ENCODE peak calls at places on chromosomes 16 and 17, in five cellular contexts. U is HT-29; P is posterior cingulate gyrus; Y is stimulated activated CD4-positive, alpha-beta T cell treated with anti-CD3 and anti-CD28 coated beads, Interleukin-2, amount 100 ng/mL, for 24 hours; T is breast epithelium. N is an unnamed sample.

GRCh38 chr16:82582971-82583370 is 43.8 kb upstream of the CDH13 start:
- DNase-seq in U (no peak), P (no peak), Y (no peak), T (no peak), N (no peak)

GRCh38 chr16:73483076-73483791 is 435.3 kb upstream of the ZFHX3 start:
- DNase-seq in U (no peak), P (no peak), Y (no peak), T (no peak), N (no peak)

GRCh38 chr16:69348222-69348621 is 3.4 kb downstream of the TMED6 start:
- DNase-seq in U (no peak), P (no peak), Y (no peak), T (no peak), N (no peak)

GRCh38 chr16:405548-406506 is 4.1 kb downstream of the DECR2 start:
- DNase-seq in U (no peak), P (no peak), Y (no peak), T (no peak), N (no peak)

GRCh38 chr16:77788196-77789084 is at the start of gene VAT1L:
- DNase-seq in U (no peak), P (peak), Y (peak), T (no peak), N (no peak)

GRCh38 chr16:56013962-56014552 is 138.9 kb upstream of the CES5A start:
- DNase-seq in U (peak), P (no peak), Y (peak), T (no peak), N (peak)

GRCh38 chr16:10876799-10877341 is at the start of gene CIITA:
- DNase-seq in U (peak), P (peak), Y (peak), T (peak), N (peak)

GRCh38 chr17:80252871-80253270 is 7.8 kb upstream of the RNF213 start:
- DNase-seq in U (peak), P (no peak), Y (peak), T (peak), N (peak)

GRCh38 chr17:16491131-16491702 is 776 bp downstream of the LRRC75A start:
- DNase-seq in U (no peak), P (peak), Y (peak), T (no peak), N (no peak)

GRCh38 chr16:89430436-89431157 is 59.8 kb downstream of the ANKRD11 start:
- DNase-seq in U (no peak), P (no peak), Y (no peak), T (no peak), N (no peak)

GRCh38 chr16:67196881-67197280 is 2.0 kb upstream of the ELMO3 start:
- DNase-seq in U (no peak), P (no peak), Y (no peak), T (no peak), N (no peak)

N was measured in activated T-helper 2 cell treated with anti-CD3 and anti-CD28 coated beads, Interferon-gamma antibody, Interleukin-2, Interleukin-4, amounts not matched to agents 10 μg/mL and 5 μg/mL and 100 μg/mL, durations not matched to agents 14 hours and 24 hours and 36 hours.